ENCODE peak calls at places on chromosomes 12 and 14, in nine cellular contexts. G, Q, C, T, A, H, J, X and W are unnamed samples.

GRCh38 chr12:49843871-49844437 is 1.0 kb upstream of the BCDIN3D start:
- DNase-seq in G (no peak), Q (no peak), C (no peak), T (no peak), A (no peak), H (no peak), J (no peak), X (no peak), W (no peak)

GRCh38 chr14:94650806-94651805 is 38.9 kb downstream of the SERPINA3 start:
- DNase-seq in G (no peak), Q (no peak), C (no peak), T (no peak), A (no peak), H (no peak), J (no peak), X (no peak), W (no peak)

GRCh38 chr14:54728700-54729527 is 162.0 kb downstream of the SAMD4A start:
- DNase-seq in G (no peak), Q (no peak), C (no peak), T (no peak), A (no peak), H (no peak), J (no peak), X (peak), W (no peak)

GRCh38 chr14:65179918-65180724 is 77.8 kb upstream of the MAX start:
- DNase-seq in G (no peak), Q (no peak), C (no peak), T (no peak), A (peak), H (no peak), J (no peak), X (peak), W (peak)

GRCh38 chr12:40058721-40059190 is 47.1 kb downstream of the SLC2A13 start:
- DNase-seq in G (peak), Q (no peak), C (no peak), T (no peak), A (no peak), H (no peak), J (no peak), X (peak), W (no peak)

GRCh38 chr12:52191841-52192791 is at the start of gene KRT80:
- DNase-seq in G (peak), Q (peak), C (no peak), T (peak), A (peak), H (peak), J (peak), X (peak), W (no peak)

GRCh38 chr12:94615284-94616216 is 34.8 kb downstream of the TMCC3 start:
- DNase-seq in G (peak), Q (no peak), C (no peak), T (no peak), A (peak), H (peak), J (no peak), X (peak), W (no peak)

GRCh38 chr12:67969134-67969782 is 20.0 kb upstream of the IFNG-AS1 start:
- DNase-seq in G (no peak), Q (no peak), C (no peak), T (no peak), A (no peak), H (no peak), J (no peak), X (no peak), W (no peak)

GRCh38 chr14:53032161-53032803 is 81.4 kb upstream of the FERMT2 start:
- DNase-seq in G (no peak), Q (no peak), C (no peak), T (no peak), A (peak), H (no peak), J (no peak), X (peak), W (no peak)

GRCh38 chr14:81509838-81510452 is 23.7 kb downstream of the SEL1L start:
- DNase-seq in G (no peak), Q (no peak), C (no peak), T (peak), A (no peak), H (no peak), J (no peak), X (no peak), W (no peak)

GRCh38 chr14:106277503-106277902 is 751.1 kb downstream of the TMEM121 start:
- DNase-seq in G (no peak), Q (peak), C (no peak), T (no peak), A (no peak), H (no peak), J (no peak), X (no peak), W (peak)

GRCh38 chr14:68306934-68307758 is 485.7 kb downstream of the ZFP36L1 start:
- DNase-seq in G (peak), Q (no peak), C (no peak), T (peak), A (no peak), H (peak), J (peak), X (peak), W (no peak)

GRCh38 chr12:119512772-119513497 is 80.6 kb upstream of the TMEM233 start:
- DNase-seq in G (no peak), Q (no peak), C (no peak), T (no peak), A (no peak), H (no peak), J (no peak), X (no peak), W (no peak)

GRCh38 chr12:71685312-71685906 is 473 bp upstream of the TMEM19 start:
- DNase-seq in G (no peak), Q (no peak), C (no peak), T (no peak), A (peak), H (no peak), J (no peak), X (no peak), W (no peak)

GRCh38 chr12:76422878-76423438 is 74.7 kb upstream of the BBS10 start:
- DNase-seq in G (peak), Q (no peak), C (no peak), T (no peak), A (no peak), H (no peak), J (no peak), X (peak), W (no peak)

GRCh38 chr12:42492267-42492666 is 97.3 kb downstream of the PRICKLE1 start:
- DNase-seq in G (no peak), Q (no peak), C (no peak), T (no peak), A (no peak), H (no peak), J (no peak), X (no peak), W (no peak)

GRCh38 chr12:130339946-130340345 is 2.3 kb downstream of the PIWIL1 start:
- DNase-seq in G (no peak), Q (no peak), C (no peak), T (peak), A (peak), H (no peak), J (no peak), X (no peak), W (no peak)

GRCh38 chr12:51051787-51052186 is 3.7 kb downstream of the LETMD1 start:
- DNase-seq in G (no peak), Q (no peak), C (no peak), T (no peak), A (no peak), H (no peak), J (no peak), X (no peak), W (no peak)

GRCh38 chr12:64877363-64878004 is 53.0 kb downstream of the TBC1D30 start:
- DNase-seq in G (no peak), Q (no peak), C (no peak), T (no peak), A (no peak), H (no peak), J (no peak), X (no peak), W (peak)

GRCh38 chr14:101928415-101928841 is 35.9 kb upstream of the DYNC1H1 start:
- DNase-seq in G (no peak), Q (no peak), C (no peak), T (no peak), A (no peak), H (no peak), J (no peak), X (no peak), W (no peak)

GRCh38 chr14:51908086-51908485 is 47.7 kb downstream of the GNG2 start:
- DNase-seq in G (no peak), Q (no peak), C (no peak), T (no peak), A (no peak), H (no peak), J (no peak), X (no peak), W (no peak)